ENCODE peak calls at places on chromosomes 5 and 9, in four cellular contexts. T, R, F and S are unnamed samples.

GRCh38 chr9:96555567-96556386 is 63.9 kb downstream of the CDC14B start:
- DNase-seq in T (no peak), R (no peak), F (no peak), S (peak)

GRCh38 chr9:116644099-116644688 is 42.9 kb upstream of the TRIM32 start:
- DNase-seq in F (no peak), T (no peak), R (no peak), S (no peak)

GRCh38 chr5:39175273-39175955 is 43.9 kb downstream of the FYB1 start:
- DNase-seq in T (no peak), R (no peak), F (no peak), S (no peak)

GRCh38 chr5:68171101-68171558 is 44.4 kb upstream of the PIK3R1 start:
- DNase-seq in F (no peak), R (peak), T (no peak), S (peak)

GRCh38 chr5:137374110-137374853 is 124.8 kb downstream of the SPOCK1 start:
- DNase-seq in R (no peak), F (peak), T (no peak), S (no peak)

GRCh38 chr5:174735498-174736350 is 11.3 kb downstream of the MSX2 start:
- DNase-seq in F (no peak), R (no peak), T (no peak), S (no peak)

GRCh38 chr5:16666861-16667481 is 50.2 kb upstream of the RETREG1 start:
- DNase-seq in F (peak), T (no peak), R (no peak), S (no peak)

GRCh38 chr9:119963258-119963797 is 594.1 kb upstream of the BRINP1 start:
- DNase-seq in T (no peak), F (no peak), R (no peak), S (peak)